ENCODE peak calls at places on chromosomes 16 and 17, in eight cellular contexts. One of them, this sample, is unnamed.

GRCh38 chr17:77811521-77811920 is 147.0 kb upstream of the TNRC6C start:
- ATAC-seq in HepG2: no peak
- ATAC-seq in upper lobe of left lung: no peak
- ATAC-seq in HCT116: no peak
- ATAC-seq in Panc1: no peak
- ATAC-seq in GM23338: no peak
- ATAC-seq in GM12878: no peak
- ATAC-seq in K562: no peak
- ATAC-seq in this sample: no peak

GRCh38 chr17:33267279-33267790 is 25.8 kb downstream of the ASIC2 start:
- ATAC-seq in HepG2: no peak
- ATAC-seq in upper lobe of left lung: no peak
- ATAC-seq in HCT116: no peak
- ATAC-seq in Panc1: peak
- ATAC-seq in GM23338: no peak
- ATAC-seq in GM12878: no peak
- ATAC-seq in K562: no peak
- ATAC-seq in this sample: no peak

GRCh38 chr16:15757630-15758251 is 99.1 kb downstream of the MYH11 start:
- ATAC-seq in HepG2: no peak
- ATAC-seq in upper lobe of left lung: no peak
- ATAC-seq in HCT116: no peak
- ATAC-seq in Panc1: no peak
- ATAC-seq in GM23338: no peak
- ATAC-seq in GM12878: no peak
- ATAC-seq in K562: no peak
- ATAC-seq in this sample: peak

GRCh38 chr17:57970706-57971105 is 15.5 kb upstream of the CUEDC1 start:
- ATAC-seq in HepG2: peak
- ATAC-seq in upper lobe of left lung: no peak
- ATAC-seq in HCT116: peak
- ATAC-seq in Panc1: no peak
- ATAC-seq in GM23338: no peak
- ATAC-seq in GM12878: no peak
- ATAC-seq in K562: no peak
- ATAC-seq in this sample: no peak

GRCh38 chr16:52528393-52529080 is 18.4 kb downstream of the TOX3 start:
- ATAC-seq in HepG2: peak
- ATAC-seq in upper lobe of left lung: peak
- ATAC-seq in HCT116: no peak
- ATAC-seq in Panc1: no peak
- ATAC-seq in GM23338: peak
- ATAC-seq in GM12878: no peak
- ATAC-seq in K562: no peak
- ATAC-seq in this sample: no peak

GRCh38 chr17:77564278-77564920 is 394.1 kb upstream of the TNRC6C start:
- ATAC-seq in HepG2: no peak
- ATAC-seq in upper lobe of left lung: no peak
- ATAC-seq in HCT116: no peak
- ATAC-seq in Panc1: no peak
- ATAC-seq in GM23338: no peak
- ATAC-seq in GM12878: no peak
- ATAC-seq in K562: no peak
- ATAC-seq in this sample: no peak

GRCh38 chr17:3828852-3829232 is 17.2 kb downstream of the NCBP3 start:
- ATAC-seq in HepG2: no peak
- ATAC-seq in upper lobe of left lung: no peak
- ATAC-seq in HCT116: no peak
- ATAC-seq in Panc1: no peak
- ATAC-seq in GM23338: no peak
- ATAC-seq in GM12878: no peak
- ATAC-seq in K562: no peak
- ATAC-seq in this sample: no peak

GRCh38 chr17:57356722-57357391 is 100.5 kb downstream of the MSI2 start:
- ATAC-seq in HepG2: peak
- ATAC-seq in upper lobe of left lung: peak
- ATAC-seq in HCT116: no peak
- ATAC-seq in Panc1: no peak
- ATAC-seq in GM23338: peak
- ATAC-seq in GM12878: peak
- ATAC-seq in K562: no peak
- ATAC-seq in this sample: no peak

GRCh38 chr17:48701864-48702532 is 20.3 kb downstream of the PRAC1 start:
- ATAC-seq in HepG2: no peak
- ATAC-seq in upper lobe of left lung: no peak
- ATAC-seq in HCT116: no peak
- ATAC-seq in Panc1: no peak
- ATAC-seq in GM23338: no peak
- ATAC-seq in GM12878: no peak
- ATAC-seq in K562: no peak
- ATAC-seq in this sample: no peak

GRCh38 chr16:19415461-19415860 is 2.2 kb upstream of the TMC5 start:
- ATAC-seq in HepG2: no peak
- ATAC-seq in upper lobe of left lung: no peak
- ATAC-seq in HCT116: no peak
- ATAC-seq in Panc1: no peak
- ATAC-seq in GM23338: no peak
- ATAC-seq in GM12878: no peak
- ATAC-seq in K562: no peak
- ATAC-seq in this sample: no peak

GRCh38 chr17:30493802-30494201 is 16.6 kb downstream of the GOSR1 start:
- ATAC-seq in HepG2: no peak
- ATAC-seq in upper lobe of left lung: no peak
- ATAC-seq in HCT116: no peak
- ATAC-seq in Panc1: no peak
- ATAC-seq in GM23338: no peak
- ATAC-seq in GM12878: no peak
- ATAC-seq in K562: no peak
- ATAC-seq in this sample: no peak

GRCh38 chr16:66681676-66682075 is 14.9 kb downstream of the CMTM4 start:
- ATAC-seq in HepG2: no peak
- ATAC-seq in upper lobe of left lung: no peak
- ATAC-seq in HCT116: peak
- ATAC-seq in Panc1: no peak
- ATAC-seq in GM23338: no peak
- ATAC-seq in GM12878: no peak
- ATAC-seq in K562: no peak
- ATAC-seq in this sample: no peak

DNA sequence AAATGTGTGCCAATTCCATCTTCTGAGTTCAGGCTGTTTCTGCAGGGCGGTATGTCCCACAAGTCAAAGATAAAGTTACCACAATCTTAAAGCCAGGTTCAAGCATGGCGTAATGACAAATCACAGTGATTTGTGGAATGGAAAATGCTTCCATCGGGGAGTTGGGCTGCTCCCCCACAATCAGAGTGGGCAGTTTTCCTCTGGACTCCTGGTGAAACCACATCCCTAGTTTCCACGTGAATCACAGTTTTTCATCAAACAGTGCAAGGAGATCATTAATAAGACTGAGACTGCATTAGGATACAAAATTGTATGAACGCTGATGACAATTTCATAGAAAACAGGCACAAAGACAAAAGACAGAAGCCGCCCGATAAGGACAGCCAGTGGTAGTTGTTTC is 3.5 kb downstream of the LITAF start:
- ATAC-seq in HepG2: no peak
- ATAC-seq in upper lobe of left lung: no peak
- ATAC-seq in HCT116: no peak
- ATAC-seq in Panc1: no peak
- ATAC-seq in GM23338: no peak
- ATAC-seq in GM12878: no peak
- ATAC-seq in K562: no peak
- ATAC-seq in this sample: no peak
- H3K27ac ChIP-seq in HepG2: no peak
- H3K27ac ChIP-seq in upper lobe of left lung: peak
- H3K27ac ChIP-seq in HCT116: no peak
- H3K27ac ChIP-seq in Panc1: peak
- H3K27ac ChIP-seq in GM23338: peak
- H3K27ac ChIP-seq in GM12878: peak
- H3K27ac ChIP-seq in K562: no peak
- H3K27ac ChIP-seq in this sample: no peak

GRCh38 chr17:35341465-35341992 is 31.9 kb downstream of the SLFN11 start:
- ATAC-seq in HepG2: no peak
- ATAC-seq in upper lobe of left lung: no peak
- ATAC-seq in HCT116: no peak
- ATAC-seq in Panc1: no peak
- ATAC-seq in GM23338: no peak
- ATAC-seq in GM12878: peak
- ATAC-seq in K562: no peak
- ATAC-seq in this sample: no peak

GRCh38 chr17:35345926-35346771 is 27.3 kb downstream of the SLFN11 start:
- ATAC-seq in HepG2: peak
- ATAC-seq in upper lobe of left lung: peak
- ATAC-seq in HCT116: no peak
- ATAC-seq in Panc1: peak
- ATAC-seq in GM23338: peak
- ATAC-seq in GM12878: peak
- ATAC-seq in K562: no peak
- ATAC-seq in this sample: peak

GRCh38 chr17:35344262-35344661 is 29.2 kb downstream of the SLFN11 start:
- ATAC-seq in HepG2: no peak
- ATAC-seq in upper lobe of left lung: no peak
- ATAC-seq in HCT116: no peak
- ATAC-seq in Panc1: no peak
- ATAC-seq in GM23338: no peak
- ATAC-seq in GM12878: no peak
- ATAC-seq in K562: no peak
- ATAC-seq in this sample: no peak

GRCh38 chr17:35345445-35345925 is 27.9 kb downstream of the SLFN11 start:
- ATAC-seq in HepG2: no peak
- ATAC-seq in upper lobe of left lung: peak
- ATAC-seq in HCT116: no peak
- ATAC-seq in Panc1: no peak
- ATAC-seq in GM23338: peak
- ATAC-seq in GM12878: no peak
- ATAC-seq in K562: no peak
- ATAC-seq in this sample: no peak

DNA sequence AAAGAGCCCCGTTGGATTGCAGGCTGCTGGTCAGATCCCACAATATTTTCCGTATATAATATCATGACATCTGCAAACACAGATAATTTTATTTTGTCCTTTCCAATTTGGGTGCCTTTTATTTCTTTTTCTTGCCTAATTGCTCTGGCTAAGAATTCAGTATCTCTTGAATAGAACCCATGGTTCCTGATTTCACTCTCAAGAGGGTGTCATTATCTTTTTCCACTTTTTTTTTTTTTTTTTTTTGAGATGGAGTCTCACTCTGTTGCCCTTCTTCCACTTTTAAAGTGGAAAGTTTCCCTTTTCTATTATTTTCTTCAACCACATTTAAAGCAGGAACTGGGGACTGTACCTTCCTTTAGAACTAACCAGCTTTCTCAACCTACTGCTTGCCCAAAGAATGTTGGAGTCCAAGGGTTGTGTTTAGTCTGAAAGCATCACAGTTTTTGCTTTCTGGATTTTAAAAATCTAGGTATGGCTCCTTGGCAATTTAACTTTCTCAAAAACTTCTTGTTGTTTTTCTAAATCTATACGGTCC is 31.1 kb downstream of the SLFN11 start:
- ATAC-seq in HepG2: no peak
- ATAC-seq in upper lobe of left lung: no peak
- ATAC-seq in HCT116: no peak
- ATAC-seq in Panc1: no peak
- ATAC-seq in GM23338: no peak
- ATAC-seq in GM12878: no peak
- ATAC-seq in K562: no peak
- ATAC-seq in this sample: no peak
- TF ChIP-seq POLR2AphosphoS5 in HepG2: no peak
- TF ChIP-seq POLR2AphosphoS5 in upper lobe of left lung: no peak
- TF ChIP-seq POLR2AphosphoS5 in HCT116: no peak
- TF ChIP-seq POLR2AphosphoS5 in Panc1: no peak
- TF ChIP-seq POLR2AphosphoS5 in GM23338: no peak
- TF ChIP-seq POLR2AphosphoS5 in GM12878: no peak
- TF ChIP-seq POLR2AphosphoS5 in K562: no peak
- TF ChIP-seq POLR2AphosphoS5 in this sample: no peak

GRCh38 chr17:39534768-39535405 is 72.8 kb downstream of the NEUROD2 start:
- ATAC-seq in HepG2: no peak
- ATAC-seq in upper lobe of left lung: no peak
- ATAC-seq in HCT116: no peak
- ATAC-seq in Panc1: no peak
- ATAC-seq in GM23338: no peak
- ATAC-seq in GM12878: no peak
- ATAC-seq in K562: no peak
- ATAC-seq in this sample: no peak

GRCh38 chr17:39541652-39542051 is 66.1 kb downstream of the NEUROD2 start:
- ATAC-seq in HepG2: no peak
- ATAC-seq in upper lobe of left lung: no peak
- ATAC-seq in HCT116: no peak
- ATAC-seq in Panc1: no peak
- ATAC-seq in GM23338: no peak
- ATAC-seq in GM12878: no peak
- ATAC-seq in K562: no peak
- ATAC-seq in this sample: no peak

GRCh38 chr17:39533891-39534290 is 72.6 kb downstream of the CDK12 start:
- ATAC-seq in HepG2: no peak
- ATAC-seq in upper lobe of left lung: no peak
- ATAC-seq in HCT116: no peak
- ATAC-seq in Panc1: no peak
- ATAC-seq in GM23338: no peak
- ATAC-seq in GM12878: no peak
- ATAC-seq in K562: no peak
- ATAC-seq in this sample: no peak

GRCh38 chr17:39538875-39539274 is 68.8 kb downstream of the NEUROD2 start:
- ATAC-seq in HepG2: no peak
- ATAC-seq in upper lobe of left lung: peak
- ATAC-seq in HCT116: no peak
- ATAC-seq in Panc1: no peak
- ATAC-seq in GM23338: no peak
- ATAC-seq in GM12878: no peak
- ATAC-seq in K562: no peak
- ATAC-seq in this sample: no peak

GRCh38 chr17:39536468-39536867 is 71.3 kb downstream of the NEUROD2 start:
- ATAC-seq in HepG2: no peak
- ATAC-seq in upper lobe of left lung: no peak
- ATAC-seq in HCT116: no peak
- ATAC-seq in Panc1: no peak
- ATAC-seq in GM23338: no peak
- ATAC-seq in GM12878: no peak
- ATAC-seq in K562: peak
- ATAC-seq in this sample: no peak
- H3K27ac ChIP-seq in HepG2: no peak
- H3K27ac ChIP-seq in upper lobe of left lung: peak
- H3K27ac ChIP-seq in HCT116: no peak
- H3K27ac ChIP-seq in Panc1: no peak
- H3K27ac ChIP-seq in GM23338: no peak
- H3K27ac ChIP-seq in GM12878: no peak
- H3K27ac ChIP-seq in K562: peak
- H3K27ac ChIP-seq in this sample: no peak

GRCh38 chr16:28001184-28001583 is 62.3 kb downstream of the GSG1L start:
- ATAC-seq in HepG2: no peak
- ATAC-seq in upper lobe of left lung: no peak
- ATAC-seq in HCT116: no peak
- ATAC-seq in Panc1: no peak
- ATAC-seq in GM23338: no peak
- ATAC-seq in GM12878: no peak
- ATAC-seq in K562: no peak
- ATAC-seq in this sample: no peak
- TF ChIP-seq POLR2AphosphoS5 in HepG2: no peak
- TF ChIP-seq POLR2AphosphoS5 in upper lobe of left lung: no peak
- TF ChIP-seq POLR2AphosphoS5 in HCT116: no peak
- TF ChIP-seq POLR2AphosphoS5 in Panc1: no peak
- TF ChIP-seq POLR2AphosphoS5 in GM23338: no peak
- TF ChIP-seq POLR2AphosphoS5 in GM12878: no peak
- TF ChIP-seq POLR2AphosphoS5 in K562: no peak
- TF ChIP-seq POLR2AphosphoS5 in this sample: no peak

GRCh38 chr17:45106101-45106500 is 26.2 kb downstream of the PLCD3 start:
- ATAC-seq in HepG2: no peak
- ATAC-seq in upper lobe of left lung: no peak
- ATAC-seq in HCT116: no peak
- ATAC-seq in Panc1: no peak
- ATAC-seq in GM23338: no peak
- ATAC-seq in GM12878: no peak
- ATAC-seq in K562: no peak
- ATAC-seq in this sample: no peak
- H3K27ac ChIP-seq in HepG2: no peak
- H3K27ac ChIP-seq in upper lobe of left lung: no peak
- H3K27ac ChIP-seq in HCT116: no peak
- H3K27ac ChIP-seq in Panc1: no peak
- H3K27ac ChIP-seq in GM23338: no peak
- H3K27ac ChIP-seq in GM12878: no peak
- H3K27ac ChIP-seq in K562: no peak
- H3K27ac ChIP-seq in this sample: peak